ENCODE peak calls at places on chromosomes 6 and 20, in seven cellular contexts. One of them, this sample, is unnamed.

GRCh38 chr6:139881728-139882211 is 507.3 kb upstream of the CITED2 start:
- DNase-seq in mucosa of descending colon: no peak
- DNase-seq in neural crest cell: peak
- DNase-seq in esophagus squamous epithelium: no peak
- DNase-seq in H1: peak
- DNase-seq in psoas muscle: no peak
- DNase-seq in brain microvascular endothelial cell: peak
- DNase-seq in this sample: no peak

GRCh38 chr20:19568128-19568527 is 189.9 kb upstream of the RIN2 start:
- DNase-seq in esophagus squamous epithelium: no peak
- DNase-seq in neural crest cell: no peak
- DNase-seq in H1: no peak
- DNase-seq in mucosa of descending colon: no peak
- DNase-seq in brain microvascular endothelial cell: no peak
- DNase-seq in psoas muscle: no peak
- DNase-seq in this sample: no peak

GRCh38 chr6:110270166-110270565 is 88.0 kb downstream of the METTL24 start:
- DNase-seq in mucosa of descending colon: no peak
- DNase-seq in esophagus squamous epithelium: no peak
- DNase-seq in neural crest cell: no peak
- DNase-seq in psoas muscle: no peak
- DNase-seq in H1: no peak
- DNase-seq in brain microvascular endothelial cell: no peak
- DNase-seq in this sample: no peak

GRCh38 chr20:44911264-44911921 is 1.5 kb downstream of the PABPC1L start:
- DNase-seq in esophagus squamous epithelium: no peak
- DNase-seq in brain microvascular endothelial cell: peak
- DNase-seq in H1: peak
- DNase-seq in psoas muscle: no peak
- DNase-seq in mucosa of descending colon: no peak
- DNase-seq in neural crest cell: peak
- DNase-seq in this sample: no peak

GRCh38 chr6:39887692-39888450 is 46.4 kb downstream of the MOCS1 start:
- DNase-seq in esophagus squamous epithelium: no peak
- DNase-seq in brain microvascular endothelial cell: peak
- DNase-seq in H1: no peak
- DNase-seq in mucosa of descending colon: peak
- DNase-seq in neural crest cell: peak
- DNase-seq in psoas muscle: peak
- DNase-seq in this sample: no peak

GRCh38 chr6:41694815-41695536 is 40.4 kb downstream of the TFEB start:
- DNase-seq in H1: no peak
- DNase-seq in psoas muscle: no peak
- DNase-seq in brain microvascular endothelial cell: peak
- DNase-seq in esophagus squamous epithelium: no peak
- DNase-seq in neural crest cell: no peak
- DNase-seq in mucosa of descending colon: no peak
- DNase-seq in this sample: no peak

GRCh38 chr20:62642666-62643520 is 590 bp downstream of the SLCO4A1 start:
- DNase-seq in mucosa of descending colon: peak
- DNase-seq in esophagus squamous epithelium: no peak
- DNase-seq in brain microvascular endothelial cell: no peak
- DNase-seq in neural crest cell: no peak
- DNase-seq in H1: peak
- DNase-seq in psoas muscle: no peak
- DNase-seq in this sample: no peak

GRCh38 chr20:59955131-59955796 is 3.0 kb upstream of the CDH26 start:
- DNase-seq in psoas muscle: peak
- DNase-seq in H1: no peak
- DNase-seq in esophagus squamous epithelium: no peak
- DNase-seq in mucosa of descending colon: no peak
- DNase-seq in neural crest cell: no peak
- DNase-seq in brain microvascular endothelial cell: no peak
- DNase-seq in this sample: no peak

GRCh38 chr6:91678679-91679078 is 1091.8 kb upstream of the MAP3K7 start:
- DNase-seq in H1: no peak
- DNase-seq in neural crest cell: no peak
- DNase-seq in esophagus squamous epithelium: no peak
- DNase-seq in mucosa of descending colon: no peak
- DNase-seq in psoas muscle: no peak
- DNase-seq in brain microvascular endothelial cell: no peak
- DNase-seq in this sample: no peak

GRCh38 chr20:50395258-50395729 is 114.9 kb upstream of the PTPN1 start:
- DNase-seq in brain microvascular endothelial cell: peak
- DNase-seq in H1: no peak
- DNase-seq in esophagus squamous epithelium: no peak
- DNase-seq in psoas muscle: peak
- DNase-seq in neural crest cell: no peak
- DNase-seq in mucosa of descending colon: no peak
- DNase-seq in this sample: no peak

GRCh38 chr6:157855325-157855724 is 32.3 kb downstream of the SNX9 start:
- DNase-seq in brain microvascular endothelial cell: no peak
- DNase-seq in neural crest cell: no peak
- DNase-seq in psoas muscle: no peak
- DNase-seq in H1: no peak
- DNase-seq in mucosa of descending colon: no peak
- DNase-seq in esophagus squamous epithelium: no peak
- DNase-seq in this sample: no peak

GRCh38 chr6:152206072-152206818 is 398.8 kb downstream of the ESR1 start:
- DNase-seq in neural crest cell: peak
- DNase-seq in H1: peak
- DNase-seq in mucosa of descending colon: no peak
- DNase-seq in psoas muscle: peak
- DNase-seq in brain microvascular endothelial cell: no peak
- DNase-seq in esophagus squamous epithelium: no peak
- DNase-seq in this sample: no peak

GRCh38 chr6:83633149-83633548 is 75.8 kb downstream of the SNAP91 start:
- DNase-seq in esophagus squamous epithelium: no peak
- DNase-seq in H1: peak
- DNase-seq in mucosa of descending colon: no peak
- DNase-seq in psoas muscle: no peak
- DNase-seq in neural crest cell: no peak
- DNase-seq in brain microvascular endothelial cell: no peak
- DNase-seq in this sample: no peak

GRCh38 chr6:5958948-5959347 is 47.8 kb downstream of the NRN1 start:
- DNase-seq in mucosa of descending colon: no peak
- DNase-seq in neural crest cell: no peak
- DNase-seq in brain microvascular endothelial cell: no peak
- DNase-seq in psoas muscle: no peak
- DNase-seq in esophagus squamous epithelium: no peak
- DNase-seq in H1: no peak
- DNase-seq in this sample: no peak

GRCh38 chr20:59013959-59014608 is 5.1 kb upstream of the TUBB1 start:
- DNase-seq in neural crest cell: no peak
- DNase-seq in psoas muscle: no peak
- DNase-seq in brain microvascular endothelial cell: no peak
- DNase-seq in H1: peak
- DNase-seq in esophagus squamous epithelium: no peak
- DNase-seq in mucosa of descending colon: no peak
- DNase-seq in this sample: no peak

GRCh38 chr6:116596815-116597214 is 19.5 kb upstream of the RSPH4A start:
- DNase-seq in neural crest cell: no peak
- DNase-seq in psoas muscle: no peak
- DNase-seq in mucosa of descending colon: no peak
- DNase-seq in H1: no peak
- DNase-seq in brain microvascular endothelial cell: peak
- DNase-seq in esophagus squamous epithelium: no peak
- DNase-seq in this sample: no peak

GRCh38 chr20:62515280-62515679 is 39.5 kb upstream of the GATA5 start:
- DNase-seq in mucosa of descending colon: no peak
- DNase-seq in esophagus squamous epithelium: no peak
- DNase-seq in brain microvascular endothelial cell: no peak
- DNase-seq in neural crest cell: no peak
- DNase-seq in psoas muscle: no peak
- DNase-seq in H1: no peak
- DNase-seq in this sample: no peak

GRCh38 chr6:18454446-18454845 is 67.3 kb downstream of the RNF144B start:
- DNase-seq in neural crest cell: no peak
- DNase-seq in esophagus squamous epithelium: no peak
- DNase-seq in psoas muscle: no peak
- DNase-seq in brain microvascular endothelial cell: no peak
- DNase-seq in mucosa of descending colon: no peak
- DNase-seq in H1: no peak
- DNase-seq in this sample: no peak

GRCh38 chr6:131731224-131731623 is 20.4 kb upstream of the CTAGE9 start:
- DNase-seq in psoas muscle: no peak
- DNase-seq in brain microvascular endothelial cell: no peak
- DNase-seq in mucosa of descending colon: no peak
- DNase-seq in esophagus squamous epithelium: no peak
- DNase-seq in H1: no peak
- DNase-seq in neural crest cell: no peak
- DNase-seq in this sample: no peak
- TF ChIP-seq CTCF in psoas muscle: no peak
- TF ChIP-seq CTCF in brain microvascular endothelial cell: no peak
- TF ChIP-seq CTCF in mucosa of descending colon: no peak
- TF ChIP-seq CTCF in esophagus squamous epithelium: no peak
- TF ChIP-seq CTCF in H1: no peak
- TF ChIP-seq CTCF in neural crest cell: no peak
- TF ChIP-seq CTCF in this sample: no peak

GRCh38 chr6:2204272-2204671 is 41.1 kb downstream of the GMDS start:
- DNase-seq in psoas muscle: no peak
- DNase-seq in neural crest cell: no peak
- DNase-seq in H1: no peak
- DNase-seq in esophagus squamous epithelium: no peak
- DNase-seq in brain microvascular endothelial cell: no peak
- DNase-seq in mucosa of descending colon: no peak
- DNase-seq in this sample: no peak

GRCh38 chr6:2213082-2213481 is 32.3 kb downstream of the GMDS start:
- DNase-seq in brain microvascular endothelial cell: no peak
- DNase-seq in neural crest cell: no peak
- DNase-seq in H1: no peak
- DNase-seq in psoas muscle: no peak
- DNase-seq in mucosa of descending colon: no peak
- DNase-seq in esophagus squamous epithelium: no peak
- DNase-seq in this sample: no peak

GRCh38 chr6:2205396-2205795 is 40.0 kb downstream of the GMDS start:
- DNase-seq in H1: no peak
- DNase-seq in mucosa of descending colon: no peak
- DNase-seq in neural crest cell: no peak
- DNase-seq in psoas muscle: no peak
- DNase-seq in esophagus squamous epithelium: no peak
- DNase-seq in brain microvascular endothelial cell: no peak
- DNase-seq in this sample: no peak

GRCh38 chr6:2209226-2209809 is 36.1 kb downstream of the GMDS start:
- DNase-seq in brain microvascular endothelial cell: peak
- DNase-seq in esophagus squamous epithelium: no peak
- DNase-seq in H1: peak
- DNase-seq in psoas muscle: peak
- DNase-seq in mucosa of descending colon: no peak
- DNase-seq in neural crest cell: no peak
- DNase-seq in this sample: no peak
- TF ChIP-seq CTCF in brain microvascular endothelial cell: peak
- TF ChIP-seq CTCF in esophagus squamous epithelium: peak
- TF ChIP-seq CTCF in H1: peak
- TF ChIP-seq CTCF in psoas muscle: peak
- TF ChIP-seq CTCF in mucosa of descending colon: peak
- TF ChIP-seq CTCF in neural crest cell: peak
- TF ChIP-seq CTCF in this sample: peak

DNA sequence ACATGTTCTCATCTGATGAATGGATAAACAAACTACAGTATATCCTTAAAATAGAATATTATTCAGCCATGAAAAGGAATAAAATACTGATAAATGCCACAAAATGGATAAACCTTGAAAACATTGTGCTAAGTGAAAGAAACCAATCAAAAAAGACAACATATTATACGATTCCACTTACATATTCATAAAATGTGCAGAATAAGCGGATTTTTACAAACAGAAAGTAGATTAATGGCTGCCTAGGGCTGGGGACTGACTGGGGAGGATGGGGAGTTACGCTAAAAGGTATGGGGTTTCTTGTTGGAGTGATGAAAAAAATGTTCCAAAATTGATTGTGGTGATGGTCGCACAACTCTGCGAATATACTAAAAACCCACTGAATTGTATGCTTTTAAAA is 29.4 kb downstream of the KIZ start:
- DNase-seq in brain microvascular endothelial cell: no peak
- DNase-seq in mucosa of descending colon: no peak
- DNase-seq in psoas muscle: no peak
- DNase-seq in esophagus squamous epithelium: no peak
- DNase-seq in neural crest cell: no peak
- DNase-seq in H1: no peak
- DNase-seq in this sample: no peak
- TF ChIP-seq CTCF in brain microvascular endothelial cell: no peak
- TF ChIP-seq CTCF in mucosa of descending colon: no peak
- TF ChIP-seq CTCF in psoas muscle: no peak
- TF ChIP-seq CTCF in esophagus squamous epithelium: no peak
- TF ChIP-seq CTCF in neural crest cell: no peak
- TF ChIP-seq CTCF in H1: no peak
- TF ChIP-seq CTCF in this sample: no peak

GRCh38 chr6:131602913-131603312 is 25.1 kb downstream of the MED23 start:
- DNase-seq in mucosa of descending colon: no peak
- DNase-seq in psoas muscle: no peak
- DNase-seq in H1: no peak
- DNase-seq in neural crest cell: no peak
- DNase-seq in brain microvascular endothelial cell: peak
- DNase-seq in esophagus squamous epithelium: no peak
- DNase-seq in this sample: no peak

GRCh38 chr6:131592935-131593334 is 19.9 kb downstream of the ARG1 start:
- DNase-seq in psoas muscle: no peak
- DNase-seq in mucosa of descending colon: no peak
- DNase-seq in H1: no peak
- DNase-seq in brain microvascular endothelial cell: no peak
- DNase-seq in neural crest cell: no peak
- DNase-seq in esophagus squamous epithelium: no peak
- DNase-seq in this sample: no peak

GRCh38 chr6:131600696-131601095 is 27.3 kb downstream of the MED23 start:
- DNase-seq in brain microvascular endothelial cell: no peak
- DNase-seq in mucosa of descending colon: no peak
- DNase-seq in H1: no peak
- DNase-seq in esophagus squamous epithelium: no peak
- DNase-seq in psoas muscle: no peak
- DNase-seq in neural crest cell: no peak
- DNase-seq in this sample: no peak

GRCh38 chr6:131594074-131594473 is 21.0 kb downstream of the ARG1 start:
- DNase-seq in esophagus squamous epithelium: no peak
- DNase-seq in H1: no peak
- DNase-seq in brain microvascular endothelial cell: no peak
- DNase-seq in psoas muscle: no peak
- DNase-seq in neural crest cell: no peak
- DNase-seq in mucosa of descending colon: no peak
- DNase-seq in this sample: no peak

GRCh38 chr6:131597448-131597847 is 24.4 kb downstream of the ARG1 start:
- DNase-seq in brain microvascular endothelial cell: no peak
- DNase-seq in H1: no peak
- DNase-seq in esophagus squamous epithelium: no peak
- DNase-seq in mucosa of descending colon: no peak
- DNase-seq in neural crest cell: no peak
- DNase-seq in psoas muscle: no peak
- DNase-seq in this sample: no peak
- TF ChIP-seq CTCF in brain microvascular endothelial cell: peak
- TF ChIP-seq CTCF in H1: peak
- TF ChIP-seq CTCF in esophagus squamous epithelium: peak
- TF ChIP-seq CTCF in mucosa of descending colon: no peak
- TF ChIP-seq CTCF in neural crest cell: peak
- TF ChIP-seq CTCF in psoas muscle: no peak
- TF ChIP-seq CTCF in this sample: no peak

This sample was measured in D721Med.